ENCODE peak calls at places on chromosomes 7 and 10, in seven cellular contexts. Z is BJ, S is MM.1S, R is stomach, C is choroid plexus epithelial cell, X is GM23248, M is lower leg skin. B is an unnamed sample.

GRCh38 chr10:11176746-11177145 is 159.1 kb downstream of the CELF2 start:
- DNase-seq in S (peak), X (no peak), M (no peak), C (no peak), Z (no peak), R (no peak), B (no peak)

GRCh38 chr7:28984631-28985030 is 26.5 kb upstream of the TRIL start:
- DNase-seq in M (peak), C (peak), Z (peak), X (peak), R (peak), S (no peak), B (peak)

GRCh38 chr10:128137877-128138276 is 11.7 kb upstream of the MKI67 start:
- DNase-seq in C (peak), S (no peak), Z (no peak), M (no peak), X (peak), R (no peak), B (no peak)

GRCh38 chr7:140074780-140075179 is 12.0 kb upstream of the PARP12 start:
- DNase-seq in R (no peak), M (no peak), Z (no peak), X (no peak), S (no peak), C (peak), B (no peak)

GRCh38 chr7:141441837-141442627 is 109.2 kb upstream of the AGK start:
- DNase-seq in R (no peak), X (no peak), C (no peak), S (no peak), M (no peak), Z (no peak), B (no peak)

GRCh38 chr7:97149843-97150242 is 32.3 kb downstream of the SDHAF3 start:
- DNase-seq in S (no peak), X (peak), M (no peak), Z (no peak), C (peak), R (no peak), B (no peak)

GRCh38 chr10:5659702-5660528 is 6.5 kb downstream of the ASB13 start:
- DNase-seq in C (peak), R (peak), X (peak), Z (peak), M (peak), S (no peak), B (no peak)

GRCh38 chr7:36961097-36961496 is 236.8 kb upstream of the AOAH start:
- DNase-seq in S (no peak), X (no peak), C (no peak), Z (no peak), M (no peak), R (no peak), B (no peak)

GRCh38 chr7:151139071-151139521 is 28.4 kb downstream of the GBX1 start:
- DNase-seq in C (no peak), Z (no peak), S (no peak), R (no peak), X (no peak), M (no peak), B (no peak)

GRCh38 chr10:5479481-5480161 is 19.7 kb downstream of the CALML5 start:
- DNase-seq in C (no peak), S (no peak), R (no peak), M (no peak), X (no peak), Z (no peak), B (peak)

GRCh38 chr10:18463673-18464211 is 187.6 kb downstream of the NSUN6 start:
- DNase-seq in R (no peak), M (no peak), Z (no peak), C (no peak), X (no peak), S (no peak), B (no peak)

GRCh38 chr7:149291036-149291835 is 29.2 kb downstream of the ZNF783 start:
- DNase-seq in S (no peak), R (no peak), M (no peak), Z (no peak), C (no peak), X (no peak), B (no peak)

GRCh38 chr7:34036972-34037792 is 131.8 kb downstream of the BMPER start:
- DNase-seq in X (no peak), S (no peak), M (no peak), R (no peak), C (no peak), Z (no peak), B (no peak)
- H3K4me3 ChIP-seq in X (no peak), S (no peak), M (no peak), R (no peak), C (no peak), Z (no peak), B (no peak)

DNA sequence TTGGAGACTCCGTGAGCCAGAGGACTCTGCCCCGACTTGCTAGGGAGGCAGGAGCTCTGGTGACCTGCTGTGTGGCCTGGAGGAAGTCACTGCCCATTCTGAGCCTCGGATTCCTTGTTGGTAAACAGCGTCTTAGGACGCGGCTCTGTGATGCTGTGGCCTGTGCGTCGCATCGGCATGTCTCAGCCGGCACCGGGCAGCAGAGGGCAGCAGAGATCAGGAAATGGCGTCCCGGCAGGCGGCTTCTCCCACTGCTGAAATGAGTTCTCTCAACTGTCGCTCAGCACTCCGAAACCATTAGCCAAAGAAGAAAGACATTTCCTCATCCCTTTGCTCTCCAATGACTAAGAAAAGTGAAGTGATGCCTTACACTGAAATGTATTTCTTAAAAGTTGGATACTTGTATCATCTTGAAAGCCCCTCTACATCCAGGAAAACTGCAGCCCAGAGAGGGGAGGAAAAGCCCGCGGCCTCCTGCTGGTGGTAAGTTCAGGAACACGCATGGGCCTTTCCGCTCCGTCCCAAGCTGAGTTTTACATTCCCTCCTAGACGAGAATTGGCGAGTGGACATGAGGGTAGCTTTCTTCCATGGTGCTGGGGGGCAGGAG is 91.7 kb downstream of the WDR11 start:
- DNase-seq in R (peak), M (peak), S (peak), C (peak), Z (peak), X (peak), B (no peak)
- H3K4me3 ChIP-seq in R (no peak), M (no peak), S (peak), C (peak), Z (no peak), X (no peak), B (no peak)

GRCh38 chr7:137904826-137905225 is 58.1 kb upstream of the DGKI start:
- DNase-seq in Z (no peak), S (no peak), X (no peak), C (no peak), M (no peak), R (no peak), B (no peak)

GRCh38 chr7:137900137-137900536 is 53.4 kb upstream of the DGKI start:
- DNase-seq in X (no peak), C (no peak), M (no peak), Z (no peak), R (no peak), S (no peak), B (no peak)

GRCh38 chr7:137903382-137904169 is 56.8 kb upstream of the DGKI start:
- DNase-seq in M (peak), C (peak), Z (no peak), R (peak), X (peak), S (peak), B (no peak)

GRCh38 chr7:137895301-137896201 is 48.8 kb upstream of the DGKI start:
- DNase-seq in C (no peak), R (no peak), M (no peak), Z (no peak), S (no peak), X (no peak), B (no peak)

GRCh38 chr7:137898839-137899681 is 52.3 kb upstream of the DGKI start:
- DNase-seq in X (peak), C (peak), R (peak), S (peak), Z (no peak), M (peak), B (peak)
- H3K4me3 ChIP-seq in X (no peak), C (peak), R (no peak), S (peak), Z (no peak), M (no peak), B (no peak)

GRCh38 chr10:103668351-103669242 is 175.1 kb downstream of the NEURL1 start:
- DNase-seq in X (peak), C (peak), R (peak), Z (peak), S (no peak), M (peak), B (no peak)
- H3K4me3 ChIP-seq in X (peak), C (peak), R (peak), Z (peak), S (no peak), M (no peak), B (peak)

B was measured in ascending aorta.